ENCODE peak calls at places on chromosomes 1 and 21, in seven cellular contexts. Q is AG08395; B is fibroblast of lung; L is ascending aorta; N is stimulated activated CD8-positive, alpha-beta memory T cell treated with anti-CD3 and anti-CD28 coated beads, Interleukin-7, amount 100 ng/mL, for 1 hour; S is erythroblast; T is activated T-cell treated with anti-CD3 and anti-CD28 coated beads, Interleukin-2, amount 50 U/mL, for 4 hours. K is an unnamed sample.

GRCh38 chr1:25146382-25146855 is 85.9 kb downstream of the SYF2 start:
- DNase-seq in Q (no peak), B (no peak), L (no peak), N (no peak), S (no peak), T (no peak), K (no peak)

GRCh38 chr1:209224886-209225285 is 358.6 kb upstream of the CAMK1G start:
- DNase-seq in Q (no peak), B (no peak), L (no peak), N (no peak), S (no peak), T (no peak), K (no peak)

GRCh38 chr1:116679091-116679827 is 11.7 kb upstream of the IGSF3 start:
- DNase-seq in Q (no peak), B (no peak), L (no peak), N (no peak), S (peak; percentile 85), T (no peak), K (no peak)

GRCh38 chr21:22758478-22758877 is 1760.3 kb downstream of the NCAM2 start:
- DNase-seq in Q (no peak), B (peak; percentile 9), L (no peak), N (no peak), S (no peak), T (no peak), K (no peak)

GRCh38 chr1:30329263-30329753 is 394.1 kb downstream of the MATN1 start:
- DNase-seq in Q (no peak), B (no peak), L (peak; percentile 52), N (no peak), S (no peak), T (no peak), K (no peak)

GRCh38 chr21:36587388-36587787 is 107.5 kb upstream of the CLDN14 start:
- DNase-seq in Q (peak; percentile 21), B (no peak), L (no peak), N (no peak), S (no peak), T (no peak), K (no peak)

GRCh38 chr1:183011859-183012258 is 11.4 kb upstream of the LAMC1 start:
- DNase-seq in Q (no peak), B (no peak), L (no peak), N (no peak), S (no peak), T (no peak), K (no peak)

GRCh38 chr1:183882328-183883167 is 77.6 kb downstream of the RGL1 start:
- DNase-seq in Q (no peak), B (no peak), L (no peak), N (no peak), S (no peak), T (no peak), K (no peak)

GRCh38 chr1:172895761-172896160 is 155.0 kb downstream of the TNFSF18 start:
- DNase-seq in Q (no peak), B (no peak), L (no peak), N (no peak), S (no peak), T (no peak), K (no peak)

GRCh38 chr1:151720974-151721787 is at the start of gene RIIAD1:
- DNase-seq in Q (peak; percentile 81), B (no peak), L (peak; percentile 63), N (no peak), S (peak; percentile 30), T (peak; percentile 25), K (peak; percentile 45)

GRCh38 chr1:81158592-81158991 is 642.1 kb upstream of the ADGRL2 start:
- DNase-seq in Q (peak; percentile 48), B (peak; percentile 63), L (no peak), N (no peak), S (no peak), T (no peak), K (peak; percentile 76)

GRCh38 chr1:154222518-154222917 is 1.8 kb downstream of the UBAP2L start:
- DNase-seq in Q (no peak), B (no peak), L (no peak), N (no peak), S (no peak), T (no peak), K (no peak)

GRCh38 chr1:179124866-179125265 is 43.0 kb downstream of the TOR3A start:
- DNase-seq in Q (peak; percentile 21), B (peak; percentile 40), L (no peak), N (no peak), S (no peak), T (no peak), K (no peak)

GRCh38 chr1:118266436-118266835 is 81.4 kb upstream of the SPAG17 start:
- DNase-seq in Q (no peak), B (no peak), L (no peak), N (no peak), S (no peak), T (no peak), K (no peak)

GRCh38 chr1:177255411-177255810 is 84.7 kb downstream of the BRINP2 start:
- DNase-seq in Q (no peak), B (peak; percentile 46), L (no peak), N (no peak), S (no peak), T (no peak), K (no peak)

GRCh38 chr1:38020361-38020760 is 7.8 kb downstream of the UTP11 start:
- DNase-seq in Q (no peak), B (no peak), L (no peak), N (no peak), S (no peak), T (no peak), K (no peak)

GRCh38 chr1:53187371-53187770 is 9.3 kb upstream of the CPT2 start:
- DNase-seq in Q (no peak), B (no peak), L (no peak), N (no peak), S (no peak), T (no peak), K (no peak)

GRCh38 chr1:230808268-230808872 is 60.0 kb downstream of the C1orf198 start:
- DNase-seq in Q (peak; percentile 69), B (no peak), L (no peak), N (no peak), S (no peak), T (no peak), K (peak; percentile 87)